ENCODE peak calls at places on chromosomes 16 and 17, in eight cellular contexts. N is heart left ventricle, P is neural progenitor cell, S is body of pancreas, Q is esophagus squamous epithelium, E is psoas muscle, K is Peyer's patch, F is upper lobe of right lung. R is an unnamed sample.

GRCh38 chr16:12539185-12539929 is 264.3 kb downstream of the CPPED1 start:
- DNase-seq in N (no peak), P (no peak), S (no peak), Q (no peak), E (no peak), K (no peak), F (no peak), R (no peak)

GRCh38 chr16:9364721-9365693 is 273.6 kb downstream of the HAPSTR1 start:
- DNase-seq in N (peak; percentile 86), P (no peak), S (peak; percentile 98), Q (no peak), E (peak; percentile 82), K (peak; percentile 74), F (peak; percentile 66), R (no peak)

GRCh38 chr17:51118330-51119195 is 2.1 kb downstream of the SPAG9 start:
- DNase-seq in N (no peak), P (no peak), S (peak; percentile 95), Q (no peak), E (peak; percentile 34), K (peak; percentile 81), F (no peak), R (peak; percentile 26)

GRCh38 chr17:59479141-59479540 is 86.3 kb upstream of the DHX40 start:
- DNase-seq in N (no peak), P (no peak), S (no peak), Q (no peak), E (no peak), K (no peak), F (no peak), R (no peak)

GRCh38 chr17:58703137-58703846 is 10.9 kb downstream of the RAD51C start:
- DNase-seq in N (no peak), P (no peak), S (no peak), Q (no peak), E (no peak), K (no peak), F (no peak), R (no peak)

GRCh38 chr17:77177002-77177401 is 36.2 kb downstream of the SEC14L1 start:
- DNase-seq in N (no peak), P (no peak), S (no peak), Q (no peak), E (no peak), K (no peak), F (no peak), R (no peak)

GRCh38 chr16:12904041-12904671 is 2.8 kb downstream of the SHISA9 start:
- DNase-seq in N (no peak), P (peak; percentile 74), S (no peak), Q (no peak), E (no peak), K (no peak), F (no peak), R (no peak)

GRCh38 chr17:81719410-81720266 is 7.6 kb downstream of the SLC25A10 start:
- DNase-seq in N (no peak), P (no peak), S (no peak), Q (no peak), E (no peak), K (no peak), F (peak; percentile 62), R (no peak)

GRCh38 chr17:27529230-27529796 is 73.1 kb downstream of the KSR1 start:
- DNase-seq in N (no peak), P (no peak), S (peak; percentile 80), Q (no peak), E (no peak), K (no peak), F (peak; percentile 77), R (peak; percentile 20)

GRCh38 chr17:77280304-77280910 is 139.6 kb downstream of the SEC14L1 start:
- DNase-seq in N (peak; percentile 51), P (no peak), S (no peak), Q (no peak), E (no peak), K (peak; percentile 59), F (peak; percentile 71), R (no peak)

GRCh38 chr16:27758544-27758943 is 208.6 kb downstream of the KATNIP start:
- DNase-seq in N (no peak), P (no peak), S (no peak), Q (no peak), E (no peak), K (no peak), F (no peak), R (no peak)

GRCh38 chr17:42698736-42699414 is 16.5 kb downstream of the CNTNAP1 start:
- DNase-seq in N (peak; percentile 72), P (peak; percentile 76), S (peak; percentile 26), Q (no peak), E (no peak), K (no peak), F (peak; percentile 57), R (no peak)

GRCh38 chr16:1363501-1364041 is 11.8 kb downstream of the GNPTG start:
- DNase-seq in N (no peak), P (peak; percentile 72), S (peak; percentile 63), Q (no peak), E (peak; percentile 62), K (peak; percentile 83), F (peak; percentile 77), R (peak; percentile 75)

GRCh38 chr17:19720631-19721426 is 4.4 kb upstream of the SLC47A2 start:
- DNase-seq in N (no peak), P (no peak), S (no peak), Q (no peak), E (no peak), K (peak; percentile 88), F (peak; percentile 61), R (no peak)

GRCh38 chr17:28575126-28575795 is 1.4 kb downstream of the ALDOC start:
- DNase-seq in N (peak; percentile 94), P (peak; percentile 17), S (no peak), Q (no peak), E (no peak), K (peak; percentile 40), F (no peak), R (no peak)

GRCh38 chr17:66417300-66417719 is 114.9 kb downstream of the PRKCA start:
- DNase-seq in N (no peak), P (no peak), S (no peak), Q (no peak), E (no peak), K (no peak), F (no peak), R (no peak)

GRCh38 chr17:79983456-79983855 is 52.2 kb downstream of the TBC1D16 start:
- DNase-seq in N (no peak), P (no peak), S (no peak), Q (no peak), E (no peak), K (peak; percentile 45), F (peak; percentile 74), R (no peak)

GRCh38 chr17:1371893-1372590 is 28.0 kb downstream of the YWHAE start:
- DNase-seq in N (no peak), P (no peak), S (no peak), Q (no peak), E (no peak), K (peak; percentile 40), F (no peak), R (no peak)
- H3K4me1 ChIP-seq in N (peaks cover 93% of the 10 kb centered on the region), P (no peaks in the 10 kb centered on the region), S (peaks cover 59% of the 10 kb centered on the region), Q (peaks cover 100% of the 10 kb centered on the region), E (peaks cover 83% of the 10 kb centered on the region), K (peaks cover 61% of the 10 kb centered on the region), F (peaks cover 52% of the 10 kb centered on the region), R (peaks cover 38% of the 10 kb centered on the region)

GRCh38 chr16:50599494-50599893 is 51.3 kb downstream of the NKD1 start:
- DNase-seq in N (peak; percentile 38), P (no peak), S (no peak), Q (no peak), E (no peak), K (no peak), F (no peak), R (no peak)

GRCh38 chr16:50600582-50601283 is 52.5 kb downstream of the NKD1 start:
- DNase-seq in N (no peak), P (peak; percentile 28), S (no peak), Q (no peak), E (no peak), K (no peak), F (no peak), R (no peak)

GRCh38 chr16:50598256-50598894 is 50.2 kb downstream of the NKD1 start:
- DNase-seq in N (peak; percentile 90), P (no peak), S (peak; percentile 61), Q (no peak), E (peak; percentile 56), K (no peak), F (no peak), R (no peak)

GRCh38 chr16:50597563-50598255 is 49.5 kb downstream of the NKD1 start:
- DNase-seq in N (no peak), P (no peak), S (no peak), Q (no peak), E (no peak), K (no peak), F (no peak), R (no peak)

DNA sequence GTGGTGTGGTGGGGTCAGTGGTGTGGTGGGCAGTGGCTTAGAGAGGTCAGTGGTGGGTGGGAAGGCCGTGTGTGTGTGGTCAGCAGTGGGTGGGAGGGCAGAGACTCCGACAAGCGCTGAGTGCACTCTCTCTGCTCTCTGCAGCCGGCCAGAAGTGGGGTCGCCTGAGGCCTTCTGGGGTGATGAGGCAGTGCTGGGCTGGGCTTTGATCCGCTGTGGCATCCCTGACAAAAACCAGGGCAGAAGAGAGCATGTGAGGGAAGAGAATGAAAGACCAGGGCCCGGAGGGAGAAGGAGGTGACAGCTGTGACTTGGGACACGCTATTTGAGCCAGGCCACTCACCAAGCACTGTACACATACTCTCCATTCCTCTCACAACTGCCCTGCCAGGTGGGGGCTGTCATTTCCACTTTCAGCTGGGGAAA is 50.8 kb downstream of the NKD1 start:
- DNase-seq in N (no peak), P (no peak), S (no peak), Q (no peak), E (no peak), K (no peak), F (no peak), R (no peak)
- H3K4me1 ChIP-seq in N (peaks cover 36% of the 10 kb centered on the region), P (peaks cover 16% of the 10 kb centered on the region), S (peaks cover 6% of the 10 kb centered on the region), Q (peaks cover 79% of the 10 kb centered on the region), E (no peaks in the 10 kb centered on the region), K (peaks cover 31% of the 10 kb centered on the region), F (peaks cover 36% of the 10 kb centered on the region), R (no peaks in the 10 kb centered on the region)

GRCh38 chr17:74749262-74750038 is 1.0 kb downstream of the NHERF1 start:
- DNase-seq in N (no peak), P (peak; percentile 62), S (peak; percentile 45), Q (no peak), E (peak; percentile 39), K (peak; percentile 83), F (peak; percentile 73), R (peak; percentile 8)
- H3K4me1 ChIP-seq in N (peaks cover 45% of the 10 kb centered on the region), P (peaks cover 52% of the 10 kb centered on the region), S (peaks cover 64% of the 10 kb centered on the region), Q (peaks cover 95% of the 10 kb centered on the region), E (peaks cover 11% of the 10 kb centered on the region), K (peaks cover 63% of the 10 kb centered on the region), F (peaks cover 48% of the 10 kb centered on the region), R (peaks cover 4% of the 10 kb centered on the region)

GRCh38 chr17:38358586-38359513 is 7.2 kb downstream of the SOCS7 start:
- DNase-seq in N (no peak), P (no peak), S (no peak), Q (no peak), E (no peak), K (no peak), F (no peak), R (no peak)

GRCh38 chr17:38363016-38363415 is 11.4 kb downstream of the SOCS7 start:
- DNase-seq in N (no peak), P (no peak), S (no peak), Q (no peak), E (no peak), K (no peak), F (no peak), R (no peak)

GRCh38 chr17:38369124-38369886 is 17.7 kb downstream of the SOCS7 start:
- DNase-seq in N (no peak), P (no peak), S (no peak), Q (no peak), E (no peak), K (no peak), F (no peak), R (no peak)

GRCh38 chr17:38361700-38362465 is 10.2 kb downstream of the SOCS7 start:
- DNase-seq in N (no peak), P (no peak), S (no peak), Q (no peak), E (no peak), K (no peak), F (no peak), R (no peak)

GRCh38 chr17:38364741-38365140 is 13.1 kb downstream of the SOCS7 start:
- DNase-seq in N (no peak), P (no peak), S (no peak), Q (no peak), E (no peak), K (no peak), F (no peak), R (no peak)
- H3K4me1 ChIP-seq in N (peaks cover 22% of the 10 kb centered on the region), P (no peaks in the 10 kb centered on the region), S (no peaks in the 10 kb centered on the region), Q (peaks cover 17% of the 10 kb centered on the region), E (peaks cover 10% of the 10 kb centered on the region), K (no peaks in the 10 kb centered on the region), F (peaks cover 3% of the 10 kb centered on the region), R (no peaks in the 10 kb centered on the region)